ENCODE peak calls at places on chromosomes 7 and 10, in five cellular contexts. L is left ventricle myocardium inferior; U is kidney; N is activated T-cell treated with anti-CD3 and anti-CD28 coated beads, Interleukin-2, amount 50 U/mL, for 72 hours; V is neural progenitor cell. M is an unnamed sample.

GRCh38 chr10:49474901-49475300 is 64.0 kb downstream of the ERCC6 start:
- DNase-seq in N (no peak), L (no peak), U (no peak), V (no peak), M (no peak)

GRCh38 chr10:116978906-116979305 is 26.1 kb downstream of the SHTN1 start:
- DNase-seq in L (no peak), V (peak; percentile 45), N (no peak), U (no peak), M (no peak)

GRCh38 chr10:43753397-43754061 is 104.8 kb upstream of the ZNF32 start:
- DNase-seq in N (no peak), V (no peak), U (no peak), L (no peak), M (no peak)

GRCh38 chr7:97269741-97270140 is 152.2 kb downstream of the SDHAF3 start:
- DNase-seq in N (no peak), U (no peak), L (no peak), V (peak; percentile 20), M (no peak)

GRCh38 chr7:4759211-4759610 is 16.2 kb upstream of the AP5Z1 start:
- DNase-seq in V (no peak), N (no peak), L (no peak), U (peak; percentile 77), M (no peak)

GRCh38 chr7:96241834-96242233 is 80.1 kb downstream of the SLC25A13 start:
- DNase-seq in N (no peak), L (no peak), U (no peak), V (no peak), M (no peak)

GRCh38 chr7:29177963-29178612 is 16.5 kb upstream of the CHN2 start:
- DNase-seq in L (peak; percentile 35), V (no peak), U (peak; percentile 74), N (peak; percentile 10), M (no peak)

GRCh38 chr10:72080042-72081035 is 8.0 kb downstream of the SPOCK2 start:
- DNase-seq in L (no peak), U (no peak), V (no peak), N (no peak), M (no peak)

GRCh38 chr10:28375399-28376354 is 72.8 kb upstream of the MPP7 start:
- DNase-seq in L (no peak), U (no peak), N (no peak), V (no peak), M (no peak)

GRCh38 chr7:11589251-11589650 is 242.7 kb downstream of the THSD7A start:
- DNase-seq in N (no peak), U (no peak), V (no peak), L (no peak), M (no peak)

GRCh38 chr10:103495321-103495720 is 1.8 kb downstream of the NEURL1 start:
- DNase-seq in V (no peak), U (peak; percentile 6), N (no peak), L (no peak), M (no peak)

GRCh38 chr10:129491123-129491734 is 24.2 kb downstream of the MGMT start:
- DNase-seq in U (no peak), V (peak; percentile 46), L (no peak), N (no peak), M (no peak)

GRCh38 chr10:49270565-49270964 is 28.4 kb upstream of the C10orf71 start:
- DNase-seq in L (no peak), V (no peak), N (no peak), U (no peak), M (no peak)

GRCh38 chr7:63071396-63071795 is 927.3 kb upstream of the ZNF722 start:
- DNase-seq in V (no peak), N (no peak), U (no peak), L (no peak), M (no peak)

GRCh38 chr7:71633571-71634008 is 501.6 kb downstream of the GALNT17 start:
- DNase-seq in V (peak; percentile 48), L (no peak), N (no peak), U (no peak), M (no peak)

GRCh38 chr10:21020545-21020944 is 123.4 kb upstream of the NEBL start:
- DNase-seq in V (peak; percentile 44), U (no peak), L (no peak), N (peak; percentile 32), M (no peak)

GRCh38 chr7:132537451-132537850 is 38.8 kb downstream of the PLXNA4 start:
- DNase-seq in U (no peak), N (no peak), L (no peak), V (no peak), M (no peak)